ENCODE peak calls at places on chromosomes 16 and 17, in seven cellular contexts. One of them, this sample, is unnamed.
A peak's percentile ranks its signal among the peaks of the same experiment; 100 is the strongest.

GRCh38 chr17:8894189-8894611 is 26.7 kb upstream of the PIK3R6 start:
- DNase-seq in left ventricle myocardium inferior: no peak
- DNase-seq in psoas muscle: no peak
- DNase-seq in neural progenitor cell: peak; percentile 42
- DNase-seq in left lung: no peak
- DNase-seq in foreskin fibroblast: no peak
- DNase-seq in fibroblast of lung: no peak
- DNase-seq in this sample: no peak

GRCh38 chr17:2929881-2930533 is 133.4 kb downstream of the OR1D5 start:
- DNase-seq in left ventricle myocardium inferior: peak; percentile 35
- DNase-seq in psoas muscle: no peak
- DNase-seq in neural progenitor cell: peak; percentile 87
- DNase-seq in left lung: no peak
- DNase-seq in foreskin fibroblast: peak; percentile 60
- DNase-seq in fibroblast of lung: peak; percentile 38
- DNase-seq in this sample: peak; percentile 39

GRCh38 chr17:2391597-2392251 is 9.1 kb downstream of the MNT start:
- DNase-seq in left ventricle myocardium inferior: no peak
- DNase-seq in psoas muscle: peak; percentile 19
- DNase-seq in neural progenitor cell: no peak
- DNase-seq in left lung: peak; percentile 67
- DNase-seq in foreskin fibroblast: no peak
- DNase-seq in fibroblast of lung: no peak
- DNase-seq in this sample: no peak

GRCh38 chr17:41739661-41740352 is 5.4 kb upstream of the HAP1 start:
- DNase-seq in left ventricle myocardium inferior: no peak
- DNase-seq in psoas muscle: no peak
- DNase-seq in neural progenitor cell: no peak
- DNase-seq in left lung: no peak
- DNase-seq in foreskin fibroblast: peak; percentile 42
- DNase-seq in fibroblast of lung: no peak
- DNase-seq in this sample: peak; percentile 12

GRCh38 chr17:8192070-8192815 is 2.3 kb upstream of the BORCS6 start:
- DNase-seq in left ventricle myocardium inferior: peak; percentile 80
- DNase-seq in psoas muscle: peak; percentile 75
- DNase-seq in neural progenitor cell: peak; percentile 93
- DNase-seq in left lung: no peak
- DNase-seq in foreskin fibroblast: peak; percentile 82
- DNase-seq in fibroblast of lung: peak; percentile 93
- DNase-seq in this sample: peak; percentile 93

GRCh38 chr17:11882716-11883115 is 114.6 kb downstream of the ZNF18 start:
- DNase-seq in left ventricle myocardium inferior: no peak
- DNase-seq in psoas muscle: no peak
- DNase-seq in neural progenitor cell: no peak
- DNase-seq in left lung: no peak
- DNase-seq in foreskin fibroblast: no peak
- DNase-seq in fibroblast of lung: no peak
- DNase-seq in this sample: no peak

GRCh38 chr16:57244463-57244766 is 644 bp upstream of the ARL2BP start:
- DNase-seq in left ventricle myocardium inferior: no peak
- DNase-seq in psoas muscle: no peak
- DNase-seq in neural progenitor cell: no peak
- DNase-seq in left lung: no peak
- DNase-seq in foreskin fibroblast: no peak
- DNase-seq in fibroblast of lung: no peak
- DNase-seq in this sample: no peak

GRCh38 chr17:70314506-70314905 is 145.2 kb downstream of the KCNJ2 start:
- DNase-seq in left ventricle myocardium inferior: no peak
- DNase-seq in psoas muscle: no peak
- DNase-seq in neural progenitor cell: no peak
- DNase-seq in left lung: no peak
- DNase-seq in foreskin fibroblast: no peak
- DNase-seq in fibroblast of lung: no peak
- DNase-seq in this sample: no peak

GRCh38 chr16:83214671-83215070 is 587.9 kb downstream of the CDH13 start:
- DNase-seq in left ventricle myocardium inferior: no peak
- DNase-seq in psoas muscle: no peak
- DNase-seq in neural progenitor cell: no peak
- DNase-seq in left lung: no peak
- DNase-seq in foreskin fibroblast: peak; percentile 4
- DNase-seq in fibroblast of lung: no peak
- DNase-seq in this sample: no peak

GRCh38 chr16:1536601-1537000 is 3.1 kb downstream of the TMEM204 start:
- DNase-seq in left ventricle myocardium inferior: no peak
- DNase-seq in psoas muscle: no peak
- DNase-seq in neural progenitor cell: no peak
- DNase-seq in left lung: peak; percentile 51
- DNase-seq in foreskin fibroblast: no peak
- DNase-seq in fibroblast of lung: no peak
- DNase-seq in this sample: no peak

GRCh38 chr17:73228748-73229236 is 32.9 kb downstream of the CPSF4L start:
- DNase-seq in left ventricle myocardium inferior: peak; percentile 57
- DNase-seq in psoas muscle: peak; percentile 72
- DNase-seq in neural progenitor cell: no peak
- DNase-seq in left lung: no peak
- DNase-seq in foreskin fibroblast: peak; percentile 94
- DNase-seq in fibroblast of lung: peak; percentile 90
- DNase-seq in this sample: peak; percentile 88

GRCh38 chr17:81445642-81446500 is 50.6 kb downstream of the BAHCC1 start:
- DNase-seq in left ventricle myocardium inferior: no peak
- DNase-seq in psoas muscle: no peak
- DNase-seq in neural progenitor cell: no peak
- DNase-seq in left lung: no peak
- DNase-seq in foreskin fibroblast: peak; percentile 41
- DNase-seq in fibroblast of lung: peak; percentile 12
- DNase-seq in this sample: no peak

GRCh38 chr17:45812102-45812501 is 28.0 kb downstream of the CRHR1 start:
- DNase-seq in left ventricle myocardium inferior: no peak
- DNase-seq in psoas muscle: no peak
- DNase-seq in neural progenitor cell: peak; percentile 51
- DNase-seq in left lung: no peak
- DNase-seq in foreskin fibroblast: peak; percentile 18
- DNase-seq in fibroblast of lung: peak; percentile 5
- DNase-seq in this sample: peak; percentile 12

GRCh38 chr17:22278302-22279275 is 586.3 kb downstream of the KCNJ18 start:
- DNase-seq in left ventricle myocardium inferior: no peak
- DNase-seq in psoas muscle: no peak
- DNase-seq in neural progenitor cell: no peak
- DNase-seq in left lung: no peak
- DNase-seq in foreskin fibroblast: no peak
- DNase-seq in fibroblast of lung: no peak
- DNase-seq in this sample: no peak

GRCh38 chr16:46763147-46763546 is 15.0 kb upstream of the MYLK3 start:
- DNase-seq in left ventricle myocardium inferior: peak; percentile 84
- DNase-seq in psoas muscle: peak; percentile 60
- DNase-seq in neural progenitor cell: no peak
- DNase-seq in left lung: no peak
- DNase-seq in foreskin fibroblast: no peak
- DNase-seq in fibroblast of lung: no peak
- DNase-seq in this sample: peak; percentile 20

GRCh38 chr16:24094660-24095059 is 161.5 kb upstream of the CACNG3 start:
- DNase-seq in left ventricle myocardium inferior: no peak
- DNase-seq in psoas muscle: no peak
- DNase-seq in neural progenitor cell: no peak
- DNase-seq in left lung: no peak
- DNase-seq in foreskin fibroblast: no peak
- DNase-seq in fibroblast of lung: no peak
- DNase-seq in this sample: no peak

GRCh38 chr16:24102120-24102740 is 153.9 kb upstream of the CACNG3 start:
- DNase-seq in left ventricle myocardium inferior: no peak
- DNase-seq in psoas muscle: no peak
- DNase-seq in neural progenitor cell: no peak
- DNase-seq in left lung: no peak
- DNase-seq in foreskin fibroblast: no peak
- DNase-seq in fibroblast of lung: no peak
- DNase-seq in this sample: no peak

GRCh38 chr16:24093049-24093448 is 163.1 kb upstream of the CACNG3 start:
- DNase-seq in left ventricle myocardium inferior: no peak
- DNase-seq in psoas muscle: no peak
- DNase-seq in neural progenitor cell: no peak
- DNase-seq in left lung: no peak
- DNase-seq in foreskin fibroblast: no peak
- DNase-seq in fibroblast of lung: no peak
- DNase-seq in this sample: no peak

GRCh38 chr16:24098896-24099295 is 157.2 kb upstream of the CACNG3 start:
- DNase-seq in left ventricle myocardium inferior: no peak
- DNase-seq in psoas muscle: no peak
- DNase-seq in neural progenitor cell: no peak
- DNase-seq in left lung: no peak
- DNase-seq in foreskin fibroblast: no peak
- DNase-seq in fibroblast of lung: no peak
- DNase-seq in this sample: no peak
- TF ChIP-seq CTCF in left ventricle myocardium inferior: no peak
- TF ChIP-seq CTCF in psoas muscle: no peak
- TF ChIP-seq CTCF in neural progenitor cell: no peak
- TF ChIP-seq CTCF in left lung: no peak
- TF ChIP-seq CTCF in foreskin fibroblast: no peak
- TF ChIP-seq CTCF in fibroblast of lung: no peak
- TF ChIP-seq CTCF in this sample: no peak

GRCh38 chr17:39080416-39081179 is 70.8 kb downstream of the PLXDC1 start:
- DNase-seq in left ventricle myocardium inferior: peak; percentile 60
- DNase-seq in psoas muscle: peak; percentile 56
- DNase-seq in neural progenitor cell: peak; percentile 50
- DNase-seq in left lung: no peak
- DNase-seq in foreskin fibroblast: peak; percentile 77
- DNase-seq in fibroblast of lung: peak; percentile 49
- DNase-seq in this sample: peak; percentile 45

GRCh38 chr17:39081851-39082250 is 69.6 kb downstream of the PLXDC1 start:
- DNase-seq in left ventricle myocardium inferior: no peak
- DNase-seq in psoas muscle: no peak
- DNase-seq in neural progenitor cell: no peak
- DNase-seq in left lung: no peak
- DNase-seq in foreskin fibroblast: no peak
- DNase-seq in fibroblast of lung: no peak
- DNase-seq in this sample: no peak

GRCh38 chr17:39082482-39082881 is 69.0 kb downstream of the PLXDC1 start:
- DNase-seq in left ventricle myocardium inferior: no peak
- DNase-seq in psoas muscle: no peak
- DNase-seq in neural progenitor cell: no peak
- DNase-seq in left lung: no peak
- DNase-seq in foreskin fibroblast: peak; percentile 52
- DNase-seq in fibroblast of lung: peak; percentile 59
- DNase-seq in this sample: peak; percentile 87

GRCh38 chr17:39083270-39083669 is 68.2 kb downstream of the PLXDC1 start:
- DNase-seq in left ventricle myocardium inferior: no peak
- DNase-seq in psoas muscle: no peak
- DNase-seq in neural progenitor cell: no peak
- DNase-seq in left lung: no peak
- DNase-seq in foreskin fibroblast: no peak
- DNase-seq in fibroblast of lung: no peak
- DNase-seq in this sample: no peak

GRCh38 chr17:39084558-39084957 is 66.9 kb downstream of the PLXDC1 start:
- DNase-seq in left ventricle myocardium inferior: no peak
- DNase-seq in psoas muscle: no peak
- DNase-seq in neural progenitor cell: no peak
- DNase-seq in left lung: no peak
- DNase-seq in foreskin fibroblast: no peak
- DNase-seq in fibroblast of lung: no peak
- DNase-seq in this sample: no peak
- TF ChIP-seq CTCF in left ventricle myocardium inferior: no peak
- TF ChIP-seq CTCF in psoas muscle: no peak
- TF ChIP-seq CTCF in neural progenitor cell: no peak
- TF ChIP-seq CTCF in left lung: no peak
- TF ChIP-seq CTCF in foreskin fibroblast: no peak
- TF ChIP-seq CTCF in fibroblast of lung: no peak
- TF ChIP-seq CTCF in this sample: no peak

DNA sequence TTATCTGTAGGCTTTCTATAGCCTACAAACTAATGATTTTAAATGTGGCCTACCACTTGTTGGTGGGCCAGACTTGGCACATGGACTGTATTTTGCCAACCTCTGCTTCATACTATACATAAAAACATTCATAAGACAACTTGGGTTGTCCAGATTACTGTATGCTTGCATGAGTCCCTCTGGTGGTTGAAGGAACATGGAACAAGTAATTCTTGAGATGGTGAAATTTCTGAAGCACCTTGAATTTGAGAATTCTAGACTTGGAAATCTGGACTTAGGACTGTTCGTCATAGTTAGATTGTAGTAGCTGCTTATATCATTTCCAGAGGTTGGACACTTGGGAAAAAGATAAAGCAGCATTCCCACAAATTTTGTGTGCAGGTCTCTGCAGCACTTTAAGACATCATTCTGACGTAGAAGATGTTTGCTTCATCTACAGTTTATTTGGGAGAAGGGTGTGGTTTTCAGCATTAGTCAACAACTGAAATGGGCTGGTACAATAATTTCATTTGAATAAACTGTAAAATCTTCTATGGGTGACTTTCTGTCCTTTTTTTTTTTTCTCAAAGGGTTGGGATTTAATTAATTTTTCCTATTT is 31.2 kb downstream of the NFATC3 start:
- DNase-seq in left ventricle myocardium inferior: no peak
- DNase-seq in psoas muscle: no peak
- DNase-seq in neural progenitor cell: no peak
- DNase-seq in left lung: no peak
- DNase-seq in foreskin fibroblast: peak; percentile 58
- DNase-seq in fibroblast of lung: peak; percentile 53
- DNase-seq in this sample: peak; percentile 65
- TF ChIP-seq CTCF in left ventricle myocardium inferior: peak; percentile 55
- TF ChIP-seq CTCF in psoas muscle: peak; percentile 50
- TF ChIP-seq CTCF in neural progenitor cell: peak; percentile 24
- TF ChIP-seq CTCF in left lung: peak; percentile 20
- TF ChIP-seq CTCF in foreskin fibroblast: peak; percentile 56
- TF ChIP-seq CTCF in fibroblast of lung: peak; percentile 69
- TF ChIP-seq CTCF in this sample: peak; percentile 74

DNA sequence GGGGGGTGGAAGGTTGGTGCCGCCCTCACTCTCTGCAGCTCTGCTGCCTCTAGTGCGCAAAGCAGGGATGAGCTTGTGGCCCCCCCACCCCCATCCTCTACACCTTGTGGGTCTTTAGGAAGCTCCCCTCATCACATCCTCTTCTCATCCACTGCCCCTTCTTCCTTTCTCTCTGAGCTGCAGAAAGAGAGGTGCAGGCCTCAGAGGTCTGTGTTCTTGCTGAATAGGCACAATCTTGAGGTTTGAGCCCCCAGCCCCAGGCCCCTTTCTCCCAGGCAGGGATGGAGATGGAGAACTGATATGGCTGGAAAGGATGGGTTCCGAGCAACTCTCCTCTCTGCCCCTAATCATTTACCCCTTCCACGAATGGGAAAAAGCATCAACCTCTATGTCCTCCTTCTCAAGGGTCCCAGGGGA is 2.6 kb downstream of the CACNA1G start:
- DNase-seq in left ventricle myocardium inferior: no peak
- DNase-seq in psoas muscle: no peak
- DNase-seq in neural progenitor cell: no peak
- DNase-seq in left lung: no peak
- DNase-seq in foreskin fibroblast: no peak
- DNase-seq in fibroblast of lung: no peak
- DNase-seq in this sample: no peak
- TF ChIP-seq CTCF in left ventricle myocardium inferior: no peak
- TF ChIP-seq CTCF in psoas muscle: no peak
- TF ChIP-seq CTCF in neural progenitor cell: peak; percentile 13
- TF ChIP-seq CTCF in left lung: no peak
- TF ChIP-seq CTCF in foreskin fibroblast: no peak
- TF ChIP-seq CTCF in fibroblast of lung: no peak
- TF ChIP-seq CTCF in this sample: no peak